ENCODE peak calls at places on chromosomes 16 and 17, in six cellular contexts. One of them, this sample, is unnamed.

GRCh38 chr16:58021661-58022551 is 3.6 kb upstream of the MMP15 start:
- DNase-seq in aorta: no peak
- DNase-seq in CD8-positive, alpha-beta memory T cell: no peak
- DNase-seq in upper lobe of right lung: peak; percentile 59
- DNase-seq in CD8-positive, alpha-beta T cell: no peak
- DNase-seq in CD4-positive, alpha-beta memory T cell: no peak
- DNase-seq in this sample: no peak

GRCh38 chr16:27547134-27547533 is 2.6 kb downstream of the GTF3C1 start:
- DNase-seq in CD4-positive, alpha-beta memory T cell: no peak
- DNase-seq in upper lobe of right lung: no peak
- DNase-seq in CD8-positive, alpha-beta memory T cell: no peak
- DNase-seq in aorta: peak; percentile 19
- DNase-seq in CD8-positive, alpha-beta T cell: no peak
- DNase-seq in this sample: no peak

GRCh38 chr17:6244796-6245195 is 174.6 kb downstream of the WSCD1 start:
- DNase-seq in CD8-positive, alpha-beta T cell: no peak
- DNase-seq in CD8-positive, alpha-beta memory T cell: no peak
- DNase-seq in upper lobe of right lung: no peak
- DNase-seq in aorta: no peak
- DNase-seq in CD4-positive, alpha-beta memory T cell: no peak
- DNase-seq in this sample: no peak

GRCh38 chr17:80917716-80918560 is 73.7 kb upstream of the CHMP6 start:
- DNase-seq in CD8-positive, alpha-beta T cell: no peak
- DNase-seq in upper lobe of right lung: peak; percentile 57
- DNase-seq in CD4-positive, alpha-beta memory T cell: no peak
- DNase-seq in CD8-positive, alpha-beta memory T cell: no peak
- DNase-seq in aorta: peak; percentile 70
- DNase-seq in this sample: no peak

GRCh38 chr17:77662796-77663195 is 295.7 kb upstream of the TNRC6C start:
- DNase-seq in CD8-positive, alpha-beta memory T cell: no peak
- DNase-seq in CD8-positive, alpha-beta T cell: no peak
- DNase-seq in aorta: no peak
- DNase-seq in CD4-positive, alpha-beta memory T cell: no peak
- DNase-seq in upper lobe of right lung: peak; percentile 39
- DNase-seq in this sample: no peak

GRCh38 chr16:63530208-63530607 is 1494.0 kb upstream of the CDH8 start:
- DNase-seq in CD8-positive, alpha-beta memory T cell: no peak
- DNase-seq in CD4-positive, alpha-beta memory T cell: no peak
- DNase-seq in aorta: no peak
- DNase-seq in CD8-positive, alpha-beta T cell: no peak
- DNase-seq in upper lobe of right lung: no peak
- DNase-seq in this sample: no peak

GRCh38 chr16:20865420-20866126 is 34.6 kb downstream of the DCUN1D3 start:
- DNase-seq in CD8-positive, alpha-beta memory T cell: no peak
- DNase-seq in upper lobe of right lung: no peak
- DNase-seq in CD4-positive, alpha-beta memory T cell: no peak
- DNase-seq in CD8-positive, alpha-beta T cell: no peak
- DNase-seq in aorta: no peak
- DNase-seq in this sample: no peak

GRCh38 chr17:80850817-80851216 is 140.8 kb upstream of the CHMP6 start:
- DNase-seq in CD8-positive, alpha-beta T cell: no peak
- DNase-seq in upper lobe of right lung: no peak
- DNase-seq in CD4-positive, alpha-beta memory T cell: no peak
- DNase-seq in CD8-positive, alpha-beta memory T cell: no peak
- DNase-seq in aorta: no peak
- DNase-seq in this sample: no peak

GRCh38 chr17:75232786-75233185 is 27.3 kb downstream of the NUP85 start:
- DNase-seq in upper lobe of right lung: no peak
- DNase-seq in CD4-positive, alpha-beta memory T cell: no peak
- DNase-seq in CD8-positive, alpha-beta memory T cell: no peak
- DNase-seq in CD8-positive, alpha-beta T cell: no peak
- DNase-seq in aorta: peak; percentile 45
- DNase-seq in this sample: no peak

GRCh38 chr16:50861451-50861850 is 119.6 kb downstream of the CYLD start:
- DNase-seq in CD8-positive, alpha-beta memory T cell: no peak
- DNase-seq in aorta: no peak
- DNase-seq in CD8-positive, alpha-beta T cell: no peak
- DNase-seq in CD4-positive, alpha-beta memory T cell: no peak
- DNase-seq in upper lobe of right lung: no peak
- DNase-seq in this sample: no peak

GRCh38 chr16:58414938-58415451 is 22.7 kb downstream of the GINS3 start:
- DNase-seq in upper lobe of right lung: no peak
- DNase-seq in CD8-positive, alpha-beta T cell: no peak
- DNase-seq in CD8-positive, alpha-beta memory T cell: no peak
- DNase-seq in CD4-positive, alpha-beta memory T cell: no peak
- DNase-seq in aorta: no peak
- DNase-seq in this sample: no peak

GRCh38 chr16:48607056-48607825 is 2.7 kb downstream of the N4BP1 start:
- DNase-seq in CD8-positive, alpha-beta memory T cell: no peak
- DNase-seq in CD4-positive, alpha-beta memory T cell: no peak
- DNase-seq in upper lobe of right lung: no peak
- DNase-seq in aorta: no peak
- DNase-seq in CD8-positive, alpha-beta T cell: no peak
- DNase-seq in this sample: no peak

GRCh38 chr16:48014349-48015135 is 141.3 kb downstream of the ABCC12 start:
- DNase-seq in CD8-positive, alpha-beta memory T cell: no peak
- DNase-seq in CD8-positive, alpha-beta T cell: no peak
- DNase-seq in CD4-positive, alpha-beta memory T cell: no peak
- DNase-seq in aorta: no peak
- DNase-seq in upper lobe of right lung: no peak
- DNase-seq in this sample: no peak

GRCh38 chr17:42387221-42387657 is 1.0 kb downstream of the STAT3 start:
- DNase-seq in CD8-positive, alpha-beta T cell: no peak
- DNase-seq in CD4-positive, alpha-beta memory T cell: peak; percentile 57
- DNase-seq in upper lobe of right lung: no peak
- DNase-seq in aorta: no peak
- DNase-seq in CD8-positive, alpha-beta memory T cell: peak; percentile 22
- DNase-seq in this sample: no peak

GRCh38 chr17:79000396-79001189 is 9.0 kb downstream of the CANT1 start:
- DNase-seq in CD8-positive, alpha-beta T cell: no peak
- DNase-seq in CD8-positive, alpha-beta memory T cell: no peak
- DNase-seq in aorta: peak; percentile 67
- DNase-seq in upper lobe of right lung: no peak
- DNase-seq in CD4-positive, alpha-beta memory T cell: no peak
- DNase-seq in this sample: no peak

GRCh38 chr17:78999947-79000395 is 9.6 kb downstream of the CANT1 start:
- DNase-seq in CD8-positive, alpha-beta T cell: no peak
- DNase-seq in aorta: no peak
- DNase-seq in CD8-positive, alpha-beta memory T cell: no peak
- DNase-seq in upper lobe of right lung: no peak
- DNase-seq in CD4-positive, alpha-beta memory T cell: no peak
- DNase-seq in this sample: no peak

GRCh38 chr17:79002796-79003593 is 6.6 kb downstream of the CANT1 start:
- DNase-seq in CD4-positive, alpha-beta memory T cell: no peak
- DNase-seq in upper lobe of right lung: no peak
- DNase-seq in CD8-positive, alpha-beta T cell: no peak
- DNase-seq in aorta: peak; percentile 63
- DNase-seq in CD8-positive, alpha-beta memory T cell: no peak
- DNase-seq in this sample: no peak

GRCh38 chr17:79002291-79002690 is 7.3 kb downstream of the CANT1 start:
- DNase-seq in CD8-positive, alpha-beta T cell: no peak
- DNase-seq in CD4-positive, alpha-beta memory T cell: no peak
- DNase-seq in CD8-positive, alpha-beta memory T cell: no peak
- DNase-seq in aorta: no peak
- DNase-seq in upper lobe of right lung: no peak
- DNase-seq in this sample: no peak

GRCh38 chr17:79001190-79002020 is 8.2 kb downstream of the CANT1 start:
- DNase-seq in upper lobe of right lung: no peak
- DNase-seq in CD8-positive, alpha-beta memory T cell: no peak
- DNase-seq in CD4-positive, alpha-beta memory T cell: no peak
- DNase-seq in aorta: peak; percentile 73
- DNase-seq in CD8-positive, alpha-beta T cell: no peak
- DNase-seq in this sample: no peak
- H3K4me3 ChIP-seq in upper lobe of right lung: no peak overlapping the region
- H3K4me3 ChIP-seq in CD8-positive, alpha-beta memory T cell: no peak overlapping the region
- H3K4me3 ChIP-seq in CD4-positive, alpha-beta memory T cell: no peak overlapping the region
- H3K4me3 ChIP-seq in aorta: no peak overlapping the region
- H3K4me3 ChIP-seq in CD8-positive, alpha-beta T cell: no peak overlapping the region
- H3K4me3 ChIP-seq in this sample: no peak overlapping the region

GRCh38 chr17:83149761-83150251 is 70.4 kb downstream of the METRNL start:
- DNase-seq in CD8-positive, alpha-beta memory T cell: no peak
- DNase-seq in CD8-positive, alpha-beta T cell: no peak
- DNase-seq in CD4-positive, alpha-beta memory T cell: no peak
- DNase-seq in aorta: peak; percentile 59
- DNase-seq in upper lobe of right lung: no peak
- DNase-seq in this sample: no peak
- H3K27ac ChIP-seq in CD8-positive, alpha-beta memory T cell: no peak overlapping the region
- H3K27ac ChIP-seq in CD8-positive, alpha-beta T cell: no peak overlapping the region
- H3K27ac ChIP-seq in CD4-positive, alpha-beta memory T cell: no peak overlapping the region
- H3K27ac ChIP-seq in aorta: no peak overlapping the region
- H3K27ac ChIP-seq in upper lobe of right lung: no peak overlapping the region
- H3K27ac ChIP-seq in this sample: no peak overlapping the region

GRCh38 chr17:49388290-49388640 is 26.2 kb upstream of the ZNF652 start:
- DNase-seq in CD8-positive, alpha-beta memory T cell: peak; percentile 43
- DNase-seq in CD8-positive, alpha-beta T cell: no peak
- DNase-seq in upper lobe of right lung: no peak
- DNase-seq in CD4-positive, alpha-beta memory T cell: peak; percentile 76
- DNase-seq in aorta: no peak
- DNase-seq in this sample: no peak

GRCh38 chr17:49384962-49385361 is 22.9 kb upstream of the ZNF652 start:
- DNase-seq in upper lobe of right lung: no peak
- DNase-seq in aorta: no peak
- DNase-seq in CD4-positive, alpha-beta memory T cell: no peak
- DNase-seq in CD8-positive, alpha-beta memory T cell: no peak
- DNase-seq in CD8-positive, alpha-beta T cell: no peak
- DNase-seq in this sample: no peak

GRCh38 chr17:49388692-49389513 is 25.8 kb downstream of the PHB1 start:
- DNase-seq in upper lobe of right lung: no peak
- DNase-seq in CD8-positive, alpha-beta memory T cell: no peak
- DNase-seq in CD4-positive, alpha-beta memory T cell: no peak
- DNase-seq in aorta: no peak
- DNase-seq in CD8-positive, alpha-beta T cell: no peak
- DNase-seq in this sample: no peak

GRCh38 chr17:49386373-49386772 is 24.3 kb upstream of the ZNF652 start:
- DNase-seq in aorta: no peak
- DNase-seq in CD8-positive, alpha-beta memory T cell: no peak
- DNase-seq in CD4-positive, alpha-beta memory T cell: no peak
- DNase-seq in upper lobe of right lung: no peak
- DNase-seq in CD8-positive, alpha-beta T cell: no peak
- DNase-seq in this sample: no peak

DNA sequence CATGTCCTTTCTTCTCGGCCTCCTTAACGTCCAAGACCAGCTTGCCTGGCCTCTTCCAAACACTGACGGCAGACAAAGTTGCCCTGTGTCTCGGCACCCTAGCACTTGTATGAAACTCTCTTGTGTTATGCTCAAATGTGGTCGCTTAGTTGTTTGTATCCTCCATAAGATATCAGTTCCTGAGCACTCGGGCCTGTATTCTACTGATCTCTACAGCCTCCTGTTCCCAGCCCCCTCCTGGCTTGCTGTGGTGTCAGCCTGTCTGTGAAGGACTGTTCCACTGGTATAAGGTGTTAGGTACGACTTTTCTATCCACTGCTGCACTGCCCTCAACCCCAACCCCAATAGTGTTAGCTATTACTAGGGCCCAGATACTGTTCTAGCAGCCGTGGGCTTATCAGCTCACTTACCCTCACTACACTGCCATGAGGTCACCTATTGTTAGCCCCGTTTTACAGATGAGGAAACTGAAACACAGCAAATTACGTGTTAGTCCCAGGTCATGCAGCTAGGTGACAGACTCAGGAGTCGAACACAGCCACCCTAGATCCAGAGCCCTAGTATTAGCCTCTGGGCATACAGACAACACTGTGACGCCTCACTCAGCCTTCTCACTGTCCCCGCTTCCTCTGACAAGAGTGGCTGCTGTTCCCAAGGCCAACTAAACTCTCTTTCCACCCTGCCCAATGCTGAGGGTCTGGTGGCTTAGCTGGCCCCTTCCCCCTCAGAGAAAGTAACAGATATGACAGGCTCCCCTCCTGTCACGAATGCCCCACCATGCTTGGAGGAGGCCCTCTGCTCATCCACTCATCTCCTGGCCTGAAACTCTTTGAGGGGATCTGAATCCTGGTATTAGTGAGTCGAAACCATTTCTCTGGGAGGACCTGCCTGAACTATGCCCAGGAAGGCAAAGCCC is 25.6 kb upstream of the ZNF652 start:
- DNase-seq in CD4-positive, alpha-beta memory T cell: no peak
- DNase-seq in CD8-positive, alpha-beta T cell: no peak
- DNase-seq in aorta: no peak
- DNase-seq in upper lobe of right lung: no peak
- DNase-seq in CD8-positive, alpha-beta memory T cell: peak; percentile 26
- DNase-seq in this sample: no peak
- H3K4me3 ChIP-seq in CD4-positive, alpha-beta memory T cell: no peak overlapping the region
- H3K4me3 ChIP-seq in CD8-positive, alpha-beta T cell: peak overlapping the region; percentile 35
- H3K4me3 ChIP-seq in aorta: no peak overlapping the region
- H3K4me3 ChIP-seq in upper lobe of right lung: no peak overlapping the region
- H3K4me3 ChIP-seq in CD8-positive, alpha-beta memory T cell: peak overlapping the region; percentile 47
- H3K4me3 ChIP-seq in this sample: no peak overlapping the region

DNA sequence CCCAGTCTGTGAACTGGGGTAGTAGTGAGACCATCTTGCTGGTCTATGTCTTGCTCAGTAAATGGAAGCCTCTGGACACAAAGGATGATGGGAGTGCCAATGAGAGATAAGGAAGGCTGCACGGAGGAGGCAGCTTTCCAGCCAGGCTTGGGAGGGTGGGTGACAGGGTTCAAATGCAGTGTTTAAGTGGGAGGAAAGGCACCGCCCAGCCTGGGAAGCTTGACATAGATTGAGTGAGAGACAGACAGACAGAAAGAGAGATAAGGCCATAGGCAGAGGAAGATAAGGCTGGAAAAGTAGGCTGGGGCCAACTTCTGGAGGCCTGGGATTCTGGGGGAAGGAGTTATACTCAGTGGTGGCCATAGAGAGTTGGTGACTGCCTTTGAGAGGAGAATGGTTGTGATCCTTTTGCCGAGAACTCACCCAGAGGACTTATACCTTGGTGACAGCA is 7.2 kb upstream of the COL1A1 start:
- DNase-seq in aorta: peak; percentile 37
- DNase-seq in upper lobe of right lung: no peak
- DNase-seq in CD4-positive, alpha-beta memory T cell: peak; percentile 7
- DNase-seq in CD8-positive, alpha-beta T cell: no peak
- DNase-seq in CD8-positive, alpha-beta memory T cell: no peak
- DNase-seq in this sample: no peak
- H3K27ac ChIP-seq in aorta: no peak overlapping the region
- H3K27ac ChIP-seq in upper lobe of right lung: peak overlapping the region; percentile 83
- H3K27ac ChIP-seq in CD4-positive, alpha-beta memory T cell: no peak overlapping the region
- H3K27ac ChIP-seq in CD8-positive, alpha-beta T cell: no peak overlapping the region
- H3K27ac ChIP-seq in CD8-positive, alpha-beta memory T cell: peak overlapping the region; percentile 35
- H3K27ac ChIP-seq in this sample: no peak overlapping the region

DNA sequence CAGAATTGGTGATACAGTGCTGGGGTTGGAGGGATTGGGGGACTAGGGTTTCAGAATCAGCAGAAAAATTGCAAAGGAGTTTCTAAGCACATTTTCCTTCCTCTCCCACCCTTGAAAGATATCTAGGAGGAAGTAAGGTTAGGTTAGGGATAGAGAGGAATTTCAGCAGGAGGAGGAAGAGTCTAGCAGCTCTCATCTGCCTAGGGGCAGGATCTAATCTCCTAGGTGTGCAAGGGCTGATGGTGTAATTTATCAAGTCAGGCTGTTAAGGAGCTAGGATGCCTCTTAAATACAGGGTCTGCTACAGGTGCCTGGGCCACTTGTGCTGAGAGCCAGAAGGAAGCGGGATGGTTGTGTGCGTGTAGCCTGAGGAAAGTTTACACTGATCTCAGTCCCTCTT is 1.8 kb upstream of the HNF1B start:
- DNase-seq in upper lobe of right lung: no peak
- DNase-seq in CD8-positive, alpha-beta T cell: no peak
- DNase-seq in aorta: no peak
- DNase-seq in CD4-positive, alpha-beta memory T cell: no peak
- DNase-seq in CD8-positive, alpha-beta memory T cell: no peak
- DNase-seq in this sample: no peak
- H3K4me3 ChIP-seq in upper lobe of right lung: peak overlapping the region; percentile 53
- H3K4me3 ChIP-seq in CD8-positive, alpha-beta T cell: no peak overlapping the region
- H3K4me3 ChIP-seq in aorta: no peak overlapping the region
- H3K4me3 ChIP-seq in CD4-positive, alpha-beta memory T cell: no peak overlapping the region
- H3K4me3 ChIP-seq in CD8-positive, alpha-beta memory T cell: no peak overlapping the region
- H3K4me3 ChIP-seq in this sample: no peak overlapping the region

GRCh38 chr16:10992797-10993196 is 48.4 kb downstream of the CLEC16A start:
- DNase-seq in CD8-positive, alpha-beta memory T cell: no peak
- DNase-seq in upper lobe of right lung: no peak
- DNase-seq in CD4-positive, alpha-beta memory T cell: no peak
- DNase-seq in aorta: no peak
- DNase-seq in CD8-positive, alpha-beta T cell: no peak
- DNase-seq in this sample: no peak
- H3K27ac ChIP-seq in CD8-positive, alpha-beta memory T cell: no peak overlapping the region
- H3K27ac ChIP-seq in upper lobe of right lung: no peak overlapping the region
- H3K27ac ChIP-seq in CD4-positive, alpha-beta memory T cell: no peak overlapping the region
- H3K27ac ChIP-seq in aorta: no peak overlapping the region
- H3K27ac ChIP-seq in CD8-positive, alpha-beta T cell: no peak overlapping the region
- H3K27ac ChIP-seq in this sample: no peak overlapping the region